ENCODE peak calls at places on chromosome 10, in ten cellular contexts. H is DMS53; A is Ammon's horn; W is right cardiac atrium; V is posterior vena cava; R is activated CD4-positive, alpha-beta memory T cell treated with anti-CD3 and anti-CD28 coated beads for 36 hours; P is stimulated activated CD4-positive, alpha-beta T cell treated with anti-CD3 and anti-CD28 coated beads, TNF-alpha, amount 100 ng/mL, for 48 hours; N is NCI-H2171; Q is stimulated activated CD8-positive, alpha-beta memory T cell treated with anti-CD3 and anti-CD28 coated beads, Interleukin-4, amount 100 ng/mL, for 24 hours; T is astrocyte of the hippocampus. J is an unnamed sample.
A peak's percentile ranks its signal among the peaks of the same experiment; 100 is the strongest.

GRCh38 chr10:69406302-69406811 is 10.4 kb downstream of the TACR2 start:
- DNase-seq in H (no peak), A (no peak), W (peak; percentile 93), V (no peak), R (no peak), P (no peak), N (no peak), Q (no peak), T (no peak), J (no peak)

GRCh38 chr10:1152386-1153252 is 96.4 kb downstream of the WDR37 start:
- DNase-seq in H (no peak), A (no peak), W (no peak), V (peak; percentile 38), R (no peak), P (no peak), N (no peak), Q (no peak), T (no peak), J (no peak)

GRCh38 chr10:119896937-119897336 is 4.4 kb downstream of the SEC23IP start:
- DNase-seq in H (no peak), A (peak; percentile 40), W (peak; percentile 83), V (no peak), R (no peak), P (no peak), N (no peak), Q (no peak), T (peak; percentile 34), J (no peak)

GRCh38 chr10:122237326-122237725 is 33.8 kb upstream of the BTBD16 start:
- DNase-seq in H (no peak), A (no peak), W (no peak), V (peak; percentile 64), R (no peak), P (no peak), N (no peak), Q (no peak), T (no peak), J (no peak)

GRCh38 chr10:17278607-17279240 is 50.7 kb downstream of the VIM start:
- DNase-seq in H (no peak), A (no peak), W (no peak), V (no peak), R (no peak), P (no peak), N (no peak), Q (no peak), T (no peak), J (no peak)

GRCh38 chr10:59234194-59234593 is 57.8 kb downstream of the PHYHIPL start:
- DNase-seq in H (peak; percentile 61), A (no peak), W (no peak), V (no peak), R (no peak), P (no peak), N (no peak), Q (no peak), T (no peak), J (no peak)

GRCh38 chr10:80154978-80155695 is 22.6 kb downstream of the PLAC9 start:
- DNase-seq in H (no peak), A (no peak), W (peak; percentile 16), V (no peak), R (no peak), P (no peak), N (no peak), Q (no peak), T (peak; percentile 95), J (no peak)

GRCh38 chr10:20726381-20726780 is 170.7 kb downstream of the NEBL start:
- DNase-seq in H (no peak), A (no peak), W (no peak), V (no peak), R (no peak), P (no peak), N (no peak), Q (no peak), T (no peak), J (no peak)

GRCh38 chr10:11010582-11010981 is 7.1 kb upstream of the CELF2 start:
- DNase-seq in H (no peak), A (no peak), W (no peak), V (no peak), R (no peak), P (no peak), N (no peak), Q (no peak), T (no peak), J (no peak)

GRCh38 chr10:124508070-124508667 is 46.5 kb downstream of the LHPP start:
- DNase-seq in H (no peak), A (no peak), W (no peak), V (peak; percentile 57), R (no peak), P (no peak), N (no peak), Q (no peak), T (no peak), J (no peak)

GRCh38 chr10:26046073-26046684 is 112.2 kb downstream of the MYO3A start:
- DNase-seq in H (no peak), A (peak; percentile 6), W (no peak), V (no peak), R (no peak), P (no peak), N (peak; percentile 8), Q (no peak), T (no peak), J (no peak)

GRCh38 chr10:101001225-101002035 is 1.8 kb downstream of the LZTS2 start:
- DNase-seq in H (no peak), A (peak; percentile 85), W (peak; percentile 94), V (peak; percentile 97), R (no peak), P (no peak), N (no peak), Q (no peak), T (peak; percentile 89), J (no peak)

GRCh38 chr10:94138391-94138790 is 144.7 kb downstream of the PLCE1 start:
- DNase-seq in H (peak; percentile 37), A (no peak), W (no peak), V (no peak), R (no peak), P (no peak), N (no peak), Q (no peak), T (peak; percentile 7), J (no peak)

GRCh38 chr10:127942811-127943210 is 35.9 kb downstream of the PTPRE start:
- DNase-seq in H (no peak), A (no peak), W (no peak), V (no peak), R (no peak), P (no peak), N (no peak), Q (no peak), T (no peak), J (no peak)

GRCh38 chr10:95241533-95241932 is 47.5 kb downstream of the ACSM6 start:
- DNase-seq in H (no peak), A (no peak), W (no peak), V (no peak), R (no peak), P (no peak), N (no peak), Q (no peak), T (peak; percentile 36), J (no peak)

GRCh38 chr10:33901166-33901565 is 566.7 kb upstream of the NRP1 start:
- DNase-seq in H (no peak), A (no peak), W (no peak), V (no peak), R (no peak), P (no peak), N (no peak), Q (no peak), T (peak; percentile 54), J (no peak)

GRCh38 chr10:118405933-118406332 is 63.8 kb upstream of the FAM204A start:
- DNase-seq in H (peak; percentile 41), A (no peak), W (no peak), V (no peak), R (no peak), P (no peak), N (no peak), Q (no peak), T (no peak), J (no peak)

GRCh38 chr10:69801094-69801433 is 642 bp upstream of the COL13A1 start:
- DNase-seq in H (peak; percentile 77), A (no peak), W (peak; percentile 80), V (no peak), R (peak; percentile 62), P (peak; percentile 18), N (peak; percentile 2), Q (peak; percentile 27), T (peak; percentile 83), J (no peak)

GRCh38 chr10:130774871-130775270 is 536.6 kb downstream of the TCERG1L start:
- DNase-seq in H (no peak), A (no peak), W (no peak), V (peak; percentile 67), R (no peak), P (no peak), N (no peak), Q (no peak), T (no peak), J (no peak)

GRCh38 chr10:128602183-128602582 is 476.0 kb upstream of the MKI67 start:
- DNase-seq in H (no peak), A (no peak), W (no peak), V (no peak), R (no peak), P (no peak), N (no peak), Q (no peak), T (no peak), J (no peak)

GRCh38 chr10:95445223-95445836 is 115.8 kb downstream of the SORBS1 start:
- DNase-seq in H (peak; percentile 25), A (peak; percentile 67), W (peak; percentile 89), V (peak; percentile 94), R (no peak), P (no peak), N (no peak), Q (no peak), T (peak; percentile 92), J (no peak)

GRCh38 chr10:13707156-13707881 is 120.6 kb downstream of the PRPF18 start:
- DNase-seq in H (no peak), A (peak; percentile 84), W (peak; percentile 93), V (peak; percentile 89), R (peak; percentile 26), P (no peak), N (peak; percentile 35), Q (no peak), T (peak; percentile 93), J (no peak)

GRCh38 chr10:70480254-70480861 is 1.8 kb downstream of the PALD1 start:
- DNase-seq in H (no peak), A (no peak), W (no peak), V (no peak), R (peak; percentile 25), P (no peak), N (no peak), Q (no peak), T (no peak), J (no peak)

GRCh38 chr10:15043674-15044073 is at the start of gene OLAH:
- DNase-seq in H (peak; percentile 29), A (no peak), W (no peak), V (no peak), R (no peak), P (no peak), N (no peak), Q (no peak), T (no peak), J (no peak)

GRCh38 chr10:104406715-104407517 is 53.3 kb downstream of the CFAP58 start:
- DNase-seq in H (peak; percentile 49), A (peak; percentile 68), W (no peak), V (no peak), R (no peak), P (no peak), N (no peak), Q (no peak), T (peak; percentile 71), J (peak; percentile 2)

GRCh38 chr10:9605231-9605630 is 1412.4 kb upstream of the CELF2 start:
- DNase-seq in H (no peak), A (no peak), W (no peak), V (no peak), R (no peak), P (no peak), N (no peak), Q (no peak), T (no peak), J (no peak)

GRCh38 chr10:124616040-124616835 is 127.9 kb downstream of the FAM53B start:
- DNase-seq in H (no peak), A (no peak), W (no peak), V (no peak), R (no peak), P (no peak), N (no peak), Q (no peak), T (no peak), J (no peak)

GRCh38 chr10:120824864-120825263 is 26.3 kb upstream of the WDR11 start:
- DNase-seq in H (peak; percentile 60), A (peak; percentile 45), W (no peak), V (no peak), R (peak; percentile 12), P (peak; percentile 5), N (no peak), Q (no peak), T (peak; percentile 37), J (no peak)